ENCODE peak calls at places on chromosomes 2 and 18, in five cellular contexts. One of them, this sample, is unnamed.

GRCh38 chr2:128178650-128179460 is 87.9 kb downstream of the UGGT1 start:
- DNase-seq in sigmoid colon: peak
- DNase-seq in Kasumi-1: peak
- DNase-seq in OCI-LY7: peak
- DNase-seq in HT-29: peak
- DNase-seq in this sample: no peak

GRCh38 chr2:187959821-187960220 is 331.9 kb upstream of the GULP1 start:
- DNase-seq in Kasumi-1: no peak
- DNase-seq in HT-29: peak
- DNase-seq in sigmoid colon: no peak
- DNase-seq in OCI-LY7: no peak
- DNase-seq in this sample: peak

GRCh38 chr2:24492283-24493272 is 1.5 kb downstream of the NCOA1 start:
- DNase-seq in sigmoid colon: no peak
- DNase-seq in Kasumi-1: no peak
- DNase-seq in HT-29: peak
- DNase-seq in OCI-LY7: no peak
- DNase-seq in this sample: no peak

GRCh38 chr2:235845245-235845644 is 322.9 kb downstream of the GBX2 start:
- DNase-seq in HT-29: no peak
- DNase-seq in OCI-LY7: no peak
- DNase-seq in Kasumi-1: no peak
- DNase-seq in sigmoid colon: no peak
- DNase-seq in this sample: no peak

GRCh38 chr2:101119431-101119830 is 31.8 kb downstream of the TBC1D8 start:
- DNase-seq in HT-29: no peak
- DNase-seq in Kasumi-1: no peak
- DNase-seq in OCI-LY7: no peak
- DNase-seq in sigmoid colon: no peak
- DNase-seq in this sample: no peak

GRCh38 chr2:102359527-102359926 is 3.9 kb downstream of the IL18R1 start:
- DNase-seq in OCI-LY7: no peak
- DNase-seq in Kasumi-1: no peak
- DNase-seq in HT-29: no peak
- DNase-seq in sigmoid colon: no peak
- DNase-seq in this sample: no peak

GRCh38 chr18:27954226-27954625 is 222.7 kb downstream of the CDH2 start:
- DNase-seq in Kasumi-1: no peak
- DNase-seq in sigmoid colon: no peak
- DNase-seq in HT-29: no peak
- DNase-seq in OCI-LY7: no peak
- DNase-seq in this sample: no peak

GRCh38 chr2:105800953-105801635 is 56.4 kb downstream of the NCK2 start:
- DNase-seq in sigmoid colon: no peak
- DNase-seq in OCI-LY7: peak
- DNase-seq in Kasumi-1: no peak
- DNase-seq in HT-29: no peak
- DNase-seq in this sample: no peak

GRCh38 chr2:172817411-172817810 is 81.8 kb downstream of the RAPGEF4 start:
- DNase-seq in Kasumi-1: no peak
- DNase-seq in OCI-LY7: no peak
- DNase-seq in HT-29: no peak
- DNase-seq in sigmoid colon: no peak
- DNase-seq in this sample: no peak

GRCh38 chr18:13811993-13812392 is 12.0 kb upstream of the MC5R start:
- DNase-seq in sigmoid colon: no peak
- DNase-seq in Kasumi-1: peak
- DNase-seq in OCI-LY7: peak
- DNase-seq in HT-29: peak
- DNase-seq in this sample: no peak

GRCh38 chr2:227629435-227629834 is 12.1 kb downstream of the SCYGR4 start:
- DNase-seq in OCI-LY7: no peak
- DNase-seq in Kasumi-1: no peak
- DNase-seq in HT-29: no peak
- DNase-seq in sigmoid colon: no peak
- DNase-seq in this sample: no peak

GRCh38 chr2:104788721-104789446 is 65.0 kb upstream of the POU3F3 start:
- DNase-seq in OCI-LY7: no peak
- DNase-seq in sigmoid colon: no peak
- DNase-seq in HT-29: no peak
- DNase-seq in Kasumi-1: no peak
- DNase-seq in this sample: no peak

GRCh38 chr2:240560084-240560479 is at the start of gene DUSP28:
- DNase-seq in OCI-LY7: peak
- DNase-seq in Kasumi-1: peak
- DNase-seq in sigmoid colon: peak
- DNase-seq in HT-29: peak
- DNase-seq in this sample: peak

GRCh38 chr18:44133483-44133882 is 547.2 kb upstream of the SETBP1 start:
- DNase-seq in HT-29: no peak
- DNase-seq in OCI-LY7: no peak
- DNase-seq in Kasumi-1: no peak
- DNase-seq in sigmoid colon: no peak
- DNase-seq in this sample: no peak

GRCh38 chr2:46644690-46645385 is 165.5 kb downstream of the TMEM247 start:
- DNase-seq in OCI-LY7: no peak
- DNase-seq in HT-29: no peak
- DNase-seq in sigmoid colon: no peak
- DNase-seq in Kasumi-1: no peak
- DNase-seq in this sample: no peak

GRCh38 chr2:167293172-167293781 is 405.0 kb downstream of the XIRP2 start:
- DNase-seq in Kasumi-1: peak
- DNase-seq in sigmoid colon: peak
- DNase-seq in HT-29: no peak
- DNase-seq in OCI-LY7: no peak
- DNase-seq in this sample: no peak

GRCh38 chr2:96954490-96954846 is 31.9 kb downstream of the FAM178B start:
- DNase-seq in sigmoid colon: no peak
- DNase-seq in Kasumi-1: no peak
- DNase-seq in HT-29: no peak
- DNase-seq in OCI-LY7: no peak
- DNase-seq in this sample: no peak

GRCh38 chr2:152222975-152223638 is 47.5 kb upstream of the STAM2 start:
- DNase-seq in sigmoid colon: peak
- DNase-seq in OCI-LY7: no peak
- DNase-seq in Kasumi-1: peak
- DNase-seq in HT-29: peak
- DNase-seq in this sample: peak

GRCh38 chr2:105781274-105781673 is 36.6 kb downstream of the NCK2 start:
- DNase-seq in sigmoid colon: no peak
- DNase-seq in Kasumi-1: no peak
- DNase-seq in HT-29: no peak
- DNase-seq in OCI-LY7: no peak
- DNase-seq in this sample: no peak

GRCh38 chr2:190554357-190555006 is 20.0 kb upstream of the NEMP2 start:
- DNase-seq in HT-29: peak
- DNase-seq in sigmoid colon: no peak
- DNase-seq in OCI-LY7: no peak
- DNase-seq in Kasumi-1: no peak
- DNase-seq in this sample: no peak

GRCh38 chr2:241868661-241869081 is 858 bp upstream of the RTP5 start:
- DNase-seq in Kasumi-1: no peak
- DNase-seq in OCI-LY7: no peak
- DNase-seq in sigmoid colon: no peak
- DNase-seq in HT-29: no peak
- DNase-seq in this sample: no peak

GRCh38 chr18:980586-980985 is 75.9 kb downstream of the ADCYAP1 start:
- DNase-seq in Kasumi-1: no peak
- DNase-seq in HT-29: no peak
- DNase-seq in OCI-LY7: no peak
- DNase-seq in sigmoid colon: no peak
- DNase-seq in this sample: no peak

GRCh38 chr2:112152476-112153178 is 14.4 kb downstream of the FBLN7 start:
- DNase-seq in OCI-LY7: no peak
- DNase-seq in HT-29: no peak
- DNase-seq in Kasumi-1: no peak
- DNase-seq in sigmoid colon: no peak
- DNase-seq in this sample: no peak

GRCh38 chr18:52286675-52287074 is 53.3 kb upstream of the DCC start:
- DNase-seq in sigmoid colon: no peak
- DNase-seq in Kasumi-1: no peak
- DNase-seq in OCI-LY7: no peak
- DNase-seq in HT-29: no peak
- DNase-seq in this sample: no peak

GRCh38 chr18:49681387-49681786 is 119.5 kb downstream of the LIPG start:
- DNase-seq in sigmoid colon: no peak
- DNase-seq in OCI-LY7: no peak
- DNase-seq in HT-29: no peak
- DNase-seq in Kasumi-1: no peak
- DNase-seq in this sample: peak

GRCh38 chr2:49288902-49289680 is 134.8 kb upstream of the FSHR start:
- DNase-seq in OCI-LY7: no peak
- DNase-seq in sigmoid colon: no peak
- DNase-seq in Kasumi-1: no peak
- DNase-seq in HT-29: no peak
- DNase-seq in this sample: no peak

GRCh38 chr2:239167766-239168444 is 232.9 kb downstream of the HDAC4 start:
- DNase-seq in sigmoid colon: peak
- DNase-seq in HT-29: no peak
- DNase-seq in Kasumi-1: no peak
- DNase-seq in OCI-LY7: no peak
- DNase-seq in this sample: no peak

GRCh38 chr2:219495531-219496122 is 3.1 kb upstream of the GMPPA start:
- DNase-seq in sigmoid colon: peak
- DNase-seq in Kasumi-1: peak
- DNase-seq in OCI-LY7: peak
- DNase-seq in HT-29: peak
- DNase-seq in this sample: no peak

GRCh38 chr18:57211412-57211750 is 64.5 kb downstream of the BOD1L2 start:
- DNase-seq in sigmoid colon: no peak
- DNase-seq in OCI-LY7: no peak
- DNase-seq in HT-29: no peak
- DNase-seq in Kasumi-1: no peak
- DNase-seq in this sample: no peak

GRCh38 chr2:16069663-16069932 is 129.2 kb downstream of the MYCN start:
- DNase-seq in HT-29: no peak
- DNase-seq in OCI-LY7: no peak
- DNase-seq in Kasumi-1: no peak
- DNase-seq in sigmoid colon: no peak
- DNase-seq in this sample: no peak

GRCh38 chr2:41910126-41910525 is 137.7 kb upstream of the PKDCC start:
- DNase-seq in OCI-LY7: no peak
- DNase-seq in HT-29: no peak
- DNase-seq in Kasumi-1: no peak
- DNase-seq in sigmoid colon: no peak
- DNase-seq in this sample: no peak

GRCh38 chr2:131042161-131042775 is 51.0 kb downstream of the FAM168B start:
- DNase-seq in OCI-LY7: no peak
- DNase-seq in sigmoid colon: peak
- DNase-seq in HT-29: no peak
- DNase-seq in Kasumi-1: peak
- DNase-seq in this sample: no peak

GRCh38 chr2:824954-825353 is 125.7 kb upstream of the SNTG2 start:
- DNase-seq in OCI-LY7: no peak
- DNase-seq in Kasumi-1: no peak
- DNase-seq in sigmoid colon: no peak
- DNase-seq in HT-29: no peak
- DNase-seq in this sample: no peak

GRCh38 chr2:37556256-37556655 is 115.2 kb downstream of the CDC42EP3 start:
- DNase-seq in sigmoid colon: no peak
- DNase-seq in Kasumi-1: no peak
- DNase-seq in OCI-LY7: no peak
- DNase-seq in HT-29: no peak
- DNase-seq in this sample: no peak

GRCh38 chr2:195532628-195533271 is 124.3 kb upstream of the SLC39A10 start:
- DNase-seq in Kasumi-1: peak
- DNase-seq in HT-29: peak
- DNase-seq in OCI-LY7: peak
- DNase-seq in sigmoid colon: no peak
- DNase-seq in this sample: no peak

GRCh38 chr2:202406445-202406967 is 30.4 kb downstream of the BMPR2 start:
- DNase-seq in Kasumi-1: no peak
- DNase-seq in HT-29: no peak
- DNase-seq in sigmoid colon: no peak
- DNase-seq in OCI-LY7: no peak
- DNase-seq in this sample: peak

This sample was measured in LNCaP clone FGC.